ENCODE peak calls at places on chromosome 14, in six cellular contexts. G is effector memory CD4-positive, alpha-beta T cell; H is pancreas; X is uterus; T is brain microvascular endothelial cell; A is mesendoderm. N is an unnamed sample.

GRCh38 chr14:54784657-54785056 is 118.0 kb downstream of the GCH1 start:
- DNase-seq in G (no peak), H (no peak), X (no peak), T (no peak), A (no peak), N (peak; percentile 56)

GRCh38 chr14:64950889-64951288 is 8.3 kb upstream of the GPX2 start:
- DNase-seq in G (no peak), H (no peak), X (no peak), T (no peak), A (no peak), N (no peak)

GRCh38 chr14:31038521-31039166 is 12.5 kb upstream of the STRN3 start:
- DNase-seq in G (no peak), H (no peak), X (no peak), T (no peak), A (peak; percentile 84), N (no peak)

GRCh38 chr14:60760648-60761364 is 26.2 kb downstream of the MNAT1 start:
- DNase-seq in G (no peak), H (no peak), X (no peak), T (no peak), A (peak; percentile 78), N (no peak)

GRCh38 chr14:87630808-87631207 is 362.2 kb downstream of the GALC start:
- DNase-seq in G (no peak), H (no peak), X (peak; percentile 47), T (no peak), A (peak; percentile 31), N (no peak)

GRCh38 chr14:54665938-54666337 is 99.0 kb downstream of the SAMD4A start:
- DNase-seq in G (no peak), H (no peak), X (no peak), T (no peak), A (no peak), N (no peak)

GRCh38 chr14:89616425-89617141 is 199.6 kb upstream of the FOXN3 start:
- DNase-seq in G (peak; percentile 52), H (no peak), X (no peak), T (peak; percentile 45), A (peak; percentile 79), N (no peak)

GRCh38 chr14:89240414-89240813 is 176.6 kb downstream of the FOXN3 start:
- DNase-seq in G (no peak), H (no peak), X (no peak), T (peak; percentile 59), A (no peak), N (no peak)

GRCh38 chr14:98229676-98230366 is 1042.2 kb downstream of the BCL11B start:
- DNase-seq in G (no peak), H (no peak), X (no peak), T (no peak), A (no peak), N (no peak)

GRCh38 chr14:67186789-67187188 is 2.5 kb upstream of the GARIN2 start:
- DNase-seq in G (no peak), H (no peak), X (no peak), T (no peak), A (no peak), N (no peak)

GRCh38 chr14:87409401-87409800 is 583.6 kb downstream of the GALC start:
- DNase-seq in G (no peak), H (no peak), X (no peak), T (no peak), A (peak; percentile 31), N (no peak)

GRCh38 chr14:68667313-68667791 is 125.5 kb downstream of the ZFP36L1 start:
- DNase-seq in G (no peak), H (no peak), X (peak; percentile 55), T (no peak), A (no peak), N (no peak)

GRCh38 chr14:43651185-43651787 is 855.8 kb downstream of the FSCB start:
- DNase-seq in G (no peak), H (no peak), X (no peak), T (no peak), A (no peak), N (no peak)

GRCh38 chr14:24673534-24674203 is 39.7 kb upstream of the GZMB start:
- DNase-seq in G (peak; percentile 55), H (no peak), X (no peak), T (no peak), A (no peak), N (no peak)

GRCh38 chr14:49857427-49858003 is 4.9 kb upstream of the NEMF start:
- DNase-seq in G (no peak), H (no peak), X (no peak), T (no peak), A (no peak), N (no peak)

GRCh38 chr14:77503138-77503537 is 4.5 kb upstream of the ISM2 start:
- DNase-seq in G (no peak), H (no peak), X (no peak), T (no peak), A (no peak), N (no peak)

GRCh38 chr14:65366802-65367570 is 45.5 kb upstream of the FUT8 start:
- DNase-seq in G (no peak), H (no peak), X (no peak), T (no peak), A (no peak), N (no peak)

GRCh38 chr14:28142400-28143015 is 624.1 kb upstream of the FOXG1 start:
- DNase-seq in G (no peak), H (no peak), X (no peak), T (no peak), A (peak; percentile 22), N (no peak)

GRCh38 chr14:91252901-91253794 is 8.6 kb upstream of the GPR68 start:
- DNase-seq in G (peak; percentile 50), H (no peak), X (no peak), T (no peak), A (peak; percentile 68), N (peak; percentile 26)

GRCh38 chr14:45990252-45990651 is 661.3 kb downstream of the RPL10L start:
- DNase-seq in G (no peak), H (no peak), X (no peak), T (no peak), A (peak; percentile 5), N (no peak)

GRCh38 chr14:90569606-90570462 is 173.0 kb downstream of the CALM1 start:
- DNase-seq in G (no peak), H (no peak), X (no peak), T (no peak), A (peak; percentile 46), N (no peak)

GRCh38 chr14:76086636-76087035 is 65.1 kb upstream of the GPATCH2L start:
- DNase-seq in G (no peak), H (no peak), X (no peak), T (no peak), A (no peak), N (no peak)

GRCh38 chr14:21024668-21025373 is at the start of gene NDRG2:
- DNase-seq in G (peak; percentile 76), H (peak; percentile 85), X (peak; percentile 89), T (no peak), A (peak; percentile 93), N (peak; percentile 78)

GRCh38 chr14:64817631-64818030 is 62.1 kb downstream of the SPTB start:
- DNase-seq in G (no peak), H (no peak), X (no peak), T (no peak), A (no peak), N (no peak)

GRCh38 chr14:71694888-71695505 is 237.2 kb upstream of the RGS6 start:
- DNase-seq in G (no peak), H (no peak), X (no peak), T (no peak), A (no peak), N (no peak)

GRCh38 chr14:71695603-71696350 is 236.5 kb upstream of the RGS6 start:
- DNase-seq in G (no peak), H (no peak), X (no peak), T (no peak), A (no peak), N (no peak)

GRCh38 chr14:71690478-71690877 is 241.8 kb upstream of the RGS6 start:
- DNase-seq in G (no peak), H (no peak), X (no peak), T (no peak), A (no peak), N (no peak)

GRCh38 chr14:71692496-71692895 is 239.7 kb upstream of the RGS6 start:
- DNase-seq in G (no peak), H (no peak), X (no peak), T (no peak), A (no peak), N (peak; percentile 63)

GRCh38 chr14:71693373-71693772 is 238.9 kb upstream of the RGS6 start:
- DNase-seq in G (no peak), H (no peak), X (no peak), T (peak; percentile 75), A (no peak), N (no peak)
- H3K27ac ChIP-seq in G (no peak overlapping the region), H (no peak overlapping the region), X (no peak overlapping the region), T (peak overlapping the region; percentile 75), A (no peak overlapping the region), N (no peak overlapping the region)

GRCh38 chr14:23572524-23572828 is 4.9 kb upstream of the AP1G2 start:
- DNase-seq in G (no peak), H (no peak), X (no peak), T (no peak), A (no peak), N (no peak)
- H3K27ac ChIP-seq in G (no peak overlapping the region), H (no peak overlapping the region), X (no peak overlapping the region), T (no peak overlapping the region), A (no peak overlapping the region), N (no peak overlapping the region)

DNA sequence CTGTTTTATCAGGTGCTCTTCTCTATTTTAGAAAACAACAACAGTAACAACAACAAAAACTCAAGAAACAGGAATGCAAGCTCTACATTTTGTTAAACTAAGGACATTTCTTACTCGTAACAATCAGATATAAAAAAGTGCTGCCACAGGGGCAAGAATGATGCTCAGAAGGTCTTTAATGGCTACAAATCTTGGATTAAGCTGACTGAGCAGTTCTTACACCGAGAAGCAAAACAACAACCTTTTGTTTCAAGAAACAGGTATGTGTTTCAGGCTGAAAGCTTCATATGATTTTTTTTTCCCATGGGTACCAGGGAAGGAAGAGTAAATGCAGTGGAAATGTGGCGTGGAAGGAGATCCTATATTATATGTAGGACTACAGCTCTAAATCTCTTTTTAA is 786.8 kb upstream of the FBXO33 start:
- DNase-seq in G (no peak), H (no peak), X (no peak), T (no peak), A (no peak), N (no peak)
- H3K27ac ChIP-seq in G (no peak overlapping the region), H (no peak overlapping the region), X (no peak overlapping the region), T (no peak overlapping the region), A (no peak overlapping the region), N (no peak overlapping the region)

GRCh38 chr14:100472094-100472455 is 115.1 kb downstream of the BEGAIN start:
- DNase-seq in G (no peak), H (no peak), X (no peak), T (no peak), A (no peak), N (no peak)
- H3K27ac ChIP-seq in G (no peak overlapping the region), H (peak overlapping the region; percentile 30), X (no peak overlapping the region), T (no peak overlapping the region), A (no peak overlapping the region), N (no peak overlapping the region)